ENCODE peak calls at places on chromosomes 1 and 21, in five cellular contexts. One of them, this sample, is unnamed.

GRCh38 chr1:42385283-42385682 is 4.7 kb downstream of the RIMKLA start:
- DNase-seq in ovary: no peak
- DNase-seq in K562: no peak
- DNase-seq in stomach: no peak
- DNase-seq in tibial nerve: no peak
- DNase-seq in this sample: no peak

GRCh38 chr21:31041295-31042079 is 3.2 kb upstream of the KRTAP19-8 start:
- DNase-seq in ovary: no peak
- DNase-seq in K562: no peak
- DNase-seq in stomach: no peak
- DNase-seq in tibial nerve: no peak
- DNase-seq in this sample: no peak

GRCh38 chr21:26833011-26833410 is 12.2 kb downstream of the ADAMTS1 start:
- DNase-seq in ovary: no peak
- DNase-seq in K562: no peak
- DNase-seq in stomach: no peak
- DNase-seq in tibial nerve: no peak
- DNase-seq in this sample: no peak

GRCh38 chr1:32983039-32983438 is 18.4 kb upstream of the RNF19B start:
- DNase-seq in ovary: no peak
- DNase-seq in K562: no peak
- DNase-seq in stomach: no peak
- DNase-seq in tibial nerve: no peak
- DNase-seq in this sample: no peak

GRCh38 chr1:12511516-12512468 is 106.2 kb downstream of the DHRS3 start:
- DNase-seq in ovary: no peak
- DNase-seq in K562: no peak
- DNase-seq in stomach: no peak
- DNase-seq in tibial nerve: no peak
- DNase-seq in this sample: no peak

GRCh38 chr1:171434717-171435346 is 50.5 kb upstream of the PRRC2C start:
- DNase-seq in ovary: no peak
- DNase-seq in K562: no peak
- DNase-seq in stomach: no peak
- DNase-seq in tibial nerve: peak
- DNase-seq in this sample: no peak

GRCh38 chr1:202130275-202130646 is 7.5 kb downstream of the GPR37L1 start:
- DNase-seq in ovary: no peak
- DNase-seq in K562: no peak
- DNase-seq in stomach: no peak
- DNase-seq in tibial nerve: no peak
- DNase-seq in this sample: no peak

GRCh38 chr1:1001631-1002300 is 1.9 kb upstream of the HES4 start:
- DNase-seq in ovary: peak
- DNase-seq in K562: peak
- DNase-seq in stomach: peak
- DNase-seq in tibial nerve: peak
- DNase-seq in this sample: peak

GRCh38 chr1:79235221-79236002 is 228.9 kb upstream of the ADGRL4 start:
- DNase-seq in ovary: no peak
- DNase-seq in K562: no peak
- DNase-seq in stomach: no peak
- DNase-seq in tibial nerve: no peak
- DNase-seq in this sample: no peak

GRCh38 chr21:43340491-43341348 is 86.2 kb downstream of the SIK1 start:
- DNase-seq in ovary: peak
- DNase-seq in K562: peak
- DNase-seq in stomach: peak
- DNase-seq in tibial nerve: no peak
- DNase-seq in this sample: no peak

GRCh38 chr21:36188081-36188681 is 31.6 kb downstream of the DOP1B start:
- DNase-seq in ovary: no peak
- DNase-seq in K562: no peak
- DNase-seq in stomach: peak
- DNase-seq in tibial nerve: no peak
- DNase-seq in this sample: peak

GRCh38 chr1:220881918-220882891 is 3.0 kb downstream of the HLX start:
- DNase-seq in ovary: no peak
- DNase-seq in K562: no peak
- DNase-seq in stomach: no peak
- DNase-seq in tibial nerve: no peak
- DNase-seq in this sample: no peak

GRCh38 chr1:41998250-41998649 is 79.5 kb upstream of the HIVEP3 start:
- DNase-seq in ovary: no peak
- DNase-seq in K562: no peak
- DNase-seq in stomach: no peak
- DNase-seq in tibial nerve: no peak
- DNase-seq in this sample: no peak

GRCh38 chr1:35851175-35851869 is 31.7 kb upstream of the AGO1 start:
- DNase-seq in ovary: peak
- DNase-seq in K562: no peak
- DNase-seq in stomach: no peak
- DNase-seq in tibial nerve: no peak
- DNase-seq in this sample: no peak

GRCh38 chr1:174189424-174190062 is 30.2 kb downstream of the RABGAP1L start:
- DNase-seq in ovary: no peak
- DNase-seq in K562: no peak
- DNase-seq in stomach: no peak
- DNase-seq in tibial nerve: no peak
- DNase-seq in this sample: no peak

GRCh38 chr1:235635938-235636663 is 13.5 kb downstream of the GNG4 start:
- DNase-seq in ovary: no peak
- DNase-seq in K562: no peak
- DNase-seq in stomach: no peak
- DNase-seq in tibial nerve: no peak
- DNase-seq in this sample: no peak

GRCh38 chr1:208820600-208821232 is 576.5 kb upstream of the PLXNA2 start:
- DNase-seq in ovary: no peak
- DNase-seq in K562: no peak
- DNase-seq in stomach: no peak
- DNase-seq in tibial nerve: no peak
- DNase-seq in this sample: no peak

GRCh38 chr1:160121388-160121787 is 5.8 kb downstream of the ATP1A2 start:
- DNase-seq in ovary: no peak
- DNase-seq in K562: no peak
- DNase-seq in stomach: no peak
- DNase-seq in tibial nerve: no peak
- DNase-seq in this sample: no peak

GRCh38 chr1:242243472-242243871 is 244.6 kb upstream of the MAP1LC3C start:
- DNase-seq in ovary: no peak
- DNase-seq in K562: no peak
- DNase-seq in stomach: no peak
- DNase-seq in tibial nerve: no peak
- DNase-seq in this sample: no peak

GRCh38 chr1:231693361-231694080 is 66.9 kb downstream of the DISC1 start:
- DNase-seq in ovary: peak
- DNase-seq in K562: no peak
- DNase-seq in stomach: no peak
- DNase-seq in tibial nerve: no peak
- DNase-seq in this sample: no peak

GRCh38 chr1:933603-933940 is 9.8 kb downstream of the SAMD11 start:
- DNase-seq in ovary: no peak
- DNase-seq in K562: no peak
- DNase-seq in stomach: no peak
- DNase-seq in tibial nerve: no peak
- DNase-seq in this sample: no peak

GRCh38 chr21:23694396-23694795 is 1912.9 kb downstream of the MRPL39 start:
- DNase-seq in ovary: no peak
- DNase-seq in K562: no peak
- DNase-seq in stomach: no peak
- DNase-seq in tibial nerve: no peak
- DNase-seq in this sample: no peak

GRCh38 chr1:206713070-206713469 is 28.4 kb downstream of the MAPKAPK2 start:
- DNase-seq in ovary: no peak
- DNase-seq in K562: no peak
- DNase-seq in stomach: no peak
- DNase-seq in tibial nerve: no peak
- DNase-seq in this sample: no peak

GRCh38 chr1:9121891-9122409 is 7.0 kb downstream of the GPR157 start:
- DNase-seq in ovary: no peak
- DNase-seq in K562: no peak
- DNase-seq in stomach: no peak
- DNase-seq in tibial nerve: no peak
- DNase-seq in this sample: no peak

GRCh38 chr1:225374996-225375395 is 52.8 kb downstream of the LBR start:
- DNase-seq in ovary: no peak
- DNase-seq in K562: no peak
- DNase-seq in stomach: no peak
- DNase-seq in tibial nerve: no peak
- DNase-seq in this sample: no peak

GRCh38 chr1:221256773-221257172 is 377.5 kb downstream of the HLX start:
- DNase-seq in ovary: no peak
- DNase-seq in K562: no peak
- DNase-seq in stomach: no peak
- DNase-seq in tibial nerve: no peak
- DNase-seq in this sample: no peak

GRCh38 chr1:53337499-53337898 is 9.6 kb upstream of the LRP8 start:
- DNase-seq in ovary: no peak
- DNase-seq in K562: no peak
- DNase-seq in stomach: peak
- DNase-seq in tibial nerve: no peak
- DNase-seq in this sample: no peak

GRCh38 chr21:28148400-28149064 is 844.1 kb downstream of the LTN1 start:
- DNase-seq in ovary: no peak
- DNase-seq in K562: no peak
- DNase-seq in stomach: peak
- DNase-seq in tibial nerve: no peak
- DNase-seq in this sample: no peak

GRCh38 chr1:244461254-244462071 is at the start of gene CATSPERE:
- DNase-seq in ovary: peak
- DNase-seq in K562: no peak
- DNase-seq in stomach: peak
- DNase-seq in tibial nerve: peak
- DNase-seq in this sample: peak

GRCh38 chr1:208369050-208369449 is 124.9 kb upstream of the PLXNA2 start:
- DNase-seq in ovary: no peak
- DNase-seq in K562: no peak
- DNase-seq in stomach: no peak
- DNase-seq in tibial nerve: no peak
- DNase-seq in this sample: no peak

GRCh38 chr1:203512830-203513578 is 19.1 kb downstream of the OPTC start:
- DNase-seq in ovary: peak
- DNase-seq in K562: no peak
- DNase-seq in stomach: peak
- DNase-seq in tibial nerve: peak
- DNase-seq in this sample: peak

GRCh38 chr1:24930703-24931480 is 816 bp upstream of the RUNX3 start:
- DNase-seq in ovary: no peak
- DNase-seq in K562: no peak
- DNase-seq in stomach: no peak
- DNase-seq in tibial nerve: no peak
- DNase-seq in this sample: no peak

GRCh38 chr1:87200875-87201638 is 127.6 kb upstream of the LMO4 start:
- DNase-seq in ovary: no peak
- DNase-seq in K562: no peak
- DNase-seq in stomach: no peak
- DNase-seq in tibial nerve: no peak
- DNase-seq in this sample: no peak

GRCh38 chr1:59107516-59107915 is 189.4 kb upstream of the FGGY start:
- DNase-seq in ovary: no peak
- DNase-seq in K562: no peak
- DNase-seq in stomach: peak
- DNase-seq in tibial nerve: peak
- DNase-seq in this sample: peak

GRCh38 chr1:205056956-205057568 is 14.1 kb downstream of the CNTN2 start:
- DNase-seq in ovary: no peak
- DNase-seq in K562: no peak
- DNase-seq in stomach: no peak
- DNase-seq in tibial nerve: no peak
- DNase-seq in this sample: no peak
- TF ChIP-seq EP300 in ovary: no peak
- TF ChIP-seq EP300 in K562: no peak
- TF ChIP-seq EP300 in stomach: no peak
- TF ChIP-seq EP300 in tibial nerve: no peak
- TF ChIP-seq EP300 in this sample: no peak

DNA sequence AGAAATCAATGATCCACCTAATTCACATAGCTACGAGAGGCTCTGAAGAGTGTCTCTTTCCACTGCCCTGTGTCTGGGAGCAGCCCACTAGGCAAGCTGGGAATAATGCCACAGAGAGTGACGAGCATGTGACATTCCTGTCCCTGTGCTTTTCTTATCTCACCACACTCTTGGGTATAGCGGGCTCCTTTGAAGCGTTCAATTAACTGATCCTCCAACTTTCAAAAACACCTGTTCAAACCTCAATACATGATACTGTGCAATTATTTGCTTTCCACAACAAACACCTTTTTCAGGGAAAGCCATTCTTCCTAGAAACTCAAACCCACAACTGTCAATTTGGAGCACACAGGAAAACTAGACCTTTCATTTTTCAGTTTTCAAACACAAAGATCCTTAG is 43.4 kb downstream of the PLPP3 start:
- DNase-seq in ovary: no peak
- DNase-seq in K562: no peak
- DNase-seq in stomach: peak
- DNase-seq in tibial nerve: no peak
- DNase-seq in this sample: no peak
- TF ChIP-seq EP300 in ovary: no peak
- TF ChIP-seq EP300 in K562: no peak
- TF ChIP-seq EP300 in stomach: no peak
- TF ChIP-seq EP300 in tibial nerve: no peak
- TF ChIP-seq EP300 in this sample: no peak

GRCh38 chr1:19754482-19754881 is 45.2 kb downstream of the TMCO4 start:
- DNase-seq in ovary: no peak
- DNase-seq in K562: no peak
- DNase-seq in stomach: no peak
- DNase-seq in tibial nerve: no peak
- DNase-seq in this sample: no peak
- TF ChIP-seq EP300 in ovary: no peak
- TF ChIP-seq EP300 in K562: no peak
- TF ChIP-seq EP300 in stomach: peak
- TF ChIP-seq EP300 in tibial nerve: no peak
- TF ChIP-seq EP300 in this sample: no peak

GRCh38 chr1:236861560-236862230 is 66.6 kb downstream of the MTR start:
- DNase-seq in ovary: no peak
- DNase-seq in K562: no peak
- DNase-seq in stomach: no peak
- DNase-seq in tibial nerve: no peak
- DNase-seq in this sample: no peak

GRCh38 chr1:236862615-236863211 is 67.6 kb downstream of the MTR start:
- DNase-seq in ovary: no peak
- DNase-seq in K562: no peak
- DNase-seq in stomach: peak
- DNase-seq in tibial nerve: no peak
- DNase-seq in this sample: no peak

GRCh38 chr1:236862231-236862591 is 67.1 kb downstream of the MTR start:
- DNase-seq in ovary: no peak
- DNase-seq in K562: no peak
- DNase-seq in stomach: no peak
- DNase-seq in tibial nerve: no peak
- DNase-seq in this sample: no peak

GRCh38 chr1:236864211-236864610 is 69.1 kb downstream of the MTR start:
- DNase-seq in ovary: no peak
- DNase-seq in K562: no peak
- DNase-seq in stomach: no peak
- DNase-seq in tibial nerve: no peak
- DNase-seq in this sample: no peak

GRCh38 chr1:236864996-236865877 is 70.1 kb downstream of the MTR start:
- DNase-seq in ovary: no peak
- DNase-seq in K562: no peak
- DNase-seq in stomach: no peak
- DNase-seq in tibial nerve: no peak
- DNase-seq in this sample: no peak
- TF ChIP-seq EP300 in ovary: no peak
- TF ChIP-seq EP300 in K562: no peak
- TF ChIP-seq EP300 in stomach: peak
- TF ChIP-seq EP300 in tibial nerve: no peak
- TF ChIP-seq EP300 in this sample: peak

GRCh38 chr1:46173361-46173856 is 1.5 kb upstream of the TSPAN1 start:
- DNase-seq in ovary: no peak
- DNase-seq in K562: peak
- DNase-seq in stomach: no peak
- DNase-seq in tibial nerve: no peak
- DNase-seq in this sample: no peak
- TF ChIP-seq EP300 in ovary: no peak
- TF ChIP-seq EP300 in K562: no peak
- TF ChIP-seq EP300 in stomach: no peak
- TF ChIP-seq EP300 in tibial nerve: no peak
- TF ChIP-seq EP300 in this sample: no peak